ENCODE peak calls at places on chromosome 2, in ten cellular contexts. L, H, E, Y, Z, J, P, R, C and B are unnamed samples.

GRCh38 chr2:106306396-106306795 is 112.3 kb upstream of the UXS1 start:
- DNase-seq in P (no peak), Y (no peak), Z (no peak), L (no peak), E (no peak), H (no peak), J (no peak), C (no peak), R (no peak), B (no peak)

GRCh38 chr2:12824771-12825363 is 108.1 kb downstream of the TRIB2 start:
- DNase-seq in P (no peak), H (no peak), E (no peak), R (peak), L (no peak), J (no peak), Z (no peak), Y (peak), C (no peak), B (no peak)

GRCh38 chr2:232576995-232577394 is 26.5 kb downstream of the EIF4E2 start:
- DNase-seq in L (no peak), C (no peak), E (no peak), Z (no peak), R (peak), J (no peak), Y (peak), P (no peak), H (no peak), B (no peak)

GRCh38 chr2:234029150-234029733 is 21.3 kb upstream of the SPP2 start:
- DNase-seq in P (no peak), R (no peak), L (no peak), Y (no peak), Z (no peak), J (peak), C (no peak), E (no peak), H (no peak), B (no peak)

GRCh38 chr2:120205901-120206581 is 17.2 kb downstream of the TMEM185B start:
- DNase-seq in L (no peak), R (no peak), J (no peak), Y (no peak), E (no peak), P (peak), C (no peak), H (no peak), Z (no peak), B (no peak)

GRCh38 chr2:237625777-237626176 is 1.6 kb upstream of the LRRFIP1 start:
- DNase-seq in E (no peak), J (no peak), P (no peak), Y (no peak), R (no peak), Z (no peak), L (no peak), C (no peak), H (no peak), B (no peak)

GRCh38 chr2:42905341-42906114 is 113.1 kb upstream of the HAAO start:
- DNase-seq in C (no peak), L (no peak), R (peak), P (no peak), Z (no peak), E (no peak), H (no peak), J (no peak), Y (peak), B (no peak)

GRCh38 chr2:143852748-143853147 is 667.2 kb downstream of the ZEB2 start:
- DNase-seq in P (peak), J (no peak), H (no peak), E (no peak), R (no peak), Y (no peak), C (no peak), Z (no peak), L (no peak), B (no peak)

GRCh38 chr2:5975406-5975805 is 283.2 kb downstream of the SOX11 start:
- DNase-seq in L (no peak), R (no peak), H (no peak), Z (no peak), C (no peak), E (no peak), Y (no peak), P (no peak), J (no peak), B (no peak)

GRCh38 chr2:214574077-214574775 is 163.4 kb downstream of the VWC2L start:
- DNase-seq in J (no peak), H (no peak), Y (no peak), R (no peak), Z (no peak), L (no peak), C (no peak), P (no peak), E (no peak), B (no peak)

GRCh38 chr2:217387776-217388381 is 528.0 kb upstream of the TNP1 start:
- DNase-seq in P (no peak), H (no peak), E (no peak), J (no peak), Z (no peak), R (no peak), L (no peak), Y (peak), C (no peak), B (no peak)